ENCODE peak calls at places on chromosomes 11 and 22, in six cellular contexts. F is IMR-90, V is H1, E is neuronal stem cell, U is mesendoderm, Q is mesenchymal stem cell. I is an unnamed sample.

GRCh38 chr22:46994265-46994664 is 231.8 kb downstream of the TBC1D22A start:
- DNase-seq in F (no peak), V (no peak), E (no peak), U (no peak), Q (no peak), I (no peak)

GRCh38 chr11:65776196-65776595 is 4.6 kb downstream of the AP5B1 start:
- DNase-seq in F (peak), V (no peak), E (no peak), U (no peak), Q (peak), I (no peak)

GRCh38 chr11:2578934-2579280 is 120.9 kb downstream of the KCNQ1OT1 start:
- DNase-seq in F (no peak), V (no peak), E (no peak), U (no peak), Q (no peak), I (no peak)

GRCh38 chr11:63508009-63508408 is 2.1 kb downstream of the LGALS12 start:
- DNase-seq in F (no peak), V (peak), E (peak), U (peak), Q (no peak), I (peak)

GRCh38 chr11:82194521-82194920 is 539.1 kb downstream of the FAM181B start:
- DNase-seq in F (no peak), V (no peak), E (no peak), U (peak), Q (no peak), I (peak)

GRCh38 chr11:85805387-85805786 is 5.6 kb downstream of the SYTL2 start:
- DNase-seq in F (peak), V (no peak), E (no peak), U (no peak), Q (no peak), I (no peak)

GRCh38 chr11:57426439-57426753 is 525 bp downstream of the SLC43A3 start:
- DNase-seq in F (no peak), V (no peak), E (no peak), U (peak), Q (no peak), I (peak)

GRCh38 chr11:10366568-10367331 is 61.9 kb downstream of the ADM start:
- DNase-seq in F (peak), V (peak), E (peak), U (peak), Q (peak), I (peak)

GRCh38 chr11:119254239-119254638 is 48.1 kb downstream of the CBL start:
- DNase-seq in F (no peak), V (no peak), E (no peak), U (no peak), Q (no peak), I (no peak)

GRCh38 chr11:82494988-82495432 is 238.7 kb downstream of the FAM181B start:
- DNase-seq in F (no peak), V (no peak), E (no peak), U (peak), Q (peak), I (peak)

GRCh38 chr11:128568166-128568778 is 19.1 kb downstream of the ETS1 start:
- DNase-seq in F (no peak), V (no peak), E (no peak), U (peak), Q (no peak), I (peak)

GRCh38 chr11:102191832-102192231 is 81.6 kb downstream of the YAP1 start:
- DNase-seq in F (no peak), V (no peak), E (no peak), U (no peak), Q (peak), I (no peak)

GRCh38 chr22:17152340-17152739 is 6.7 kb downstream of the HDHD5 start:
- DNase-seq in F (no peak), V (no peak), E (no peak), U (no peak), Q (no peak), I (no peak)
- H2BK15ac ChIP-seq in F (no peak), V (no peak), E (no peak), U (no peak), Q (no peak), I (no peak)

GRCh38 chr22:23065069-23065451 is 5.3 kb upstream of the GNAZ start:
- DNase-seq in F (no peak), V (no peak), E (no peak), U (no peak), Q (no peak), I (peak)
- H2BK15ac ChIP-seq in F (no peak), V (no peak), E (peak), U (no peak), Q (no peak), I (no peak)

GRCh38 chr22:27347951-27348350 is 453.6 kb downstream of the MN1 start:
- DNase-seq in F (no peak), V (no peak), E (no peak), U (no peak), Q (no peak), I (no peak)

GRCh38 chr22:27340047-27340446 is 461.5 kb downstream of the MN1 start:
- DNase-seq in F (no peak), V (no peak), E (no peak), U (no peak), Q (no peak), I (no peak)

GRCh38 chr22:27345681-27346080 is 455.9 kb downstream of the MN1 start:
- DNase-seq in F (no peak), V (no peak), E (no peak), U (no peak), Q (no peak), I (no peak)

GRCh38 chr22:27348634-27349033 is 452.9 kb downstream of the MN1 start:
- DNase-seq in F (peak), V (no peak), E (no peak), U (no peak), Q (peak), I (no peak)

GRCh38 chr22:27344546-27344945 is 457.0 kb downstream of the MN1 start:
- DNase-seq in F (no peak), V (no peak), E (no peak), U (peak), Q (no peak), I (no peak)
- H2BK15ac ChIP-seq in F (no peak), V (no peak), E (no peak), U (no peak), Q (no peak), I (no peak)

GRCh38 chr11:30717621-30718020 is 131.5 kb upstream of the MPPED2 start:
- DNase-seq in F (no peak), V (no peak), E (no peak), U (no peak), Q (no peak), I (no peak)
- H2BK15ac ChIP-seq in F (no peak), V (no peak), E (no peak), U (no peak), Q (no peak), I (no peak)

GRCh38 chr11:113377606-113378005 is 10.0 kb upstream of the ANKK1 start:
- DNase-seq in F (peak), V (no peak), E (no peak), U (peak), Q (no peak), I (no peak)
- H2BK15ac ChIP-seq in F (no peak), V (no peak), E (no peak), U (no peak), Q (no peak), I (no peak)